ENCODE peak calls at places on chromosomes 12 and 14, in seven cellular contexts. L, F, X, D, O, A and K are unnamed samples.

GRCh38 chr14:23384364-23385080 is 7.7 kb downstream of the CMTM5 start:
- DNase-seq in A (no peak), X (peak; percentile 53), D (no peak), O (no peak), F (no peak), L (no peak), K (no peak)

GRCh38 chr12:23361971-23362370 is 587.5 kb downstream of the SOX5 start:
- DNase-seq in L (no peak), A (peak; percentile 14), F (no peak), D (no peak), O (no peak), X (no peak), K (no peak)

GRCh38 chr12:12349711-12350665 is at the start of gene MANSC1:
- DNase-seq in L (peak; percentile 28), A (peak; percentile 82), O (peak; percentile 82), D (peak; percentile 43), X (peak; percentile 63), F (peak; percentile 84), K (peak; percentile 49)

GRCh38 chr12:123063535-123063934 is 83.1 kb downstream of the ARL6IP4 start:
- DNase-seq in L (peak; percentile 28), X (no peak), F (peak; percentile 84), A (peak; percentile 84), D (peak; percentile 54), O (peak; percentile 73), K (peak; percentile 33)

GRCh38 chr12:42322567-42322966 is 3.3 kb downstream of the ZCRB1 start:
- DNase-seq in O (no peak), L (no peak), A (no peak), F (no peak), X (no peak), D (no peak), K (no peak)

GRCh38 chr14:24372701-24373416 is 4.9 kb downstream of the NFATC4 start:
- DNase-seq in D (no peak), O (no peak), L (no peak), A (no peak), F (no peak), X (no peak), K (no peak)

GRCh38 chr14:104926619-104927431 is 2.1 kb downstream of the PLD4 start:
- DNase-seq in A (no peak), O (no peak), D (no peak), F (no peak), X (no peak), L (no peak), K (no peak)

GRCh38 chr14:71354801-71355200 is 447.5 kb downstream of the PCNX1 start:
- DNase-seq in L (peak; percentile 33), D (no peak), F (no peak), O (no peak), X (no peak), A (peak; percentile 81), K (peak; percentile 8)

GRCh38 chr12:76080729-76081415 is 3.6 kb downstream of the NAP1L1 start:
- DNase-seq in X (no peak), A (peak; percentile 77), L (no peak), D (peak; percentile 60), F (no peak), O (no peak), K (no peak)

GRCh38 chr12:115423546-115423987 is 739.6 kb upstream of the TBX3 start:
- DNase-seq in F (no peak), D (peak; percentile 38), X (no peak), O (no peak), A (no peak), L (no peak), K (no peak)

GRCh38 chr12:27436029-27436428 is 10.5 kb upstream of the SMCO2 start:
- DNase-seq in D (no peak), F (peak; percentile 70), X (no peak), O (peak; percentile 45), A (peak; percentile 76), L (no peak), K (no peak)

DNA sequence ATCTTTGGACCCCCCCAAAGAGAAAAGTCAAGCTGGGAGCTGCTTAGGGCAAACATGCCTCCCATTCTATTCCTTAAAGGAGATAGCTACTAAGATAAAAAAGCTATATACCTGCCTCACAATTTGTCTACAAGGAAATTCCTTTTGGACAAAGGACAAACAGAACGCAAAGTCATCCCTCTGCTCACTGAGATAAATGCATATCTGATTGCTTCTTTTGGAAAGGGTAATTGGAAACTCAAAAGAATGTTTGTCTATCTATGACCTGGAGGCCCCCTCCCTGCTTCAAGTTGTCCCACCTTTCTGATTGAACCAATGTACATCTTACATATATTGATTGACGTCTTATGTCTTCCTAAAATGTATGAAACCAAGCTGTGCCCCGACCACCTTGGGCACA is 80.9 kb upstream of the FUT8 start:
- DNase-seq in X (no peak), F (no peak), A (no peak), D (no peak), O (no peak), L (no peak), K (no peak)
- H4K8ac ChIP-seq in X (no peak overlapping the region), F (no peak overlapping the region), A (no peak overlapping the region), D (no peak overlapping the region), O (no peak overlapping the region), L (no peak overlapping the region), K (no peak overlapping the region)

GRCh38 chr12:6089041-6089823 is 35.2 kb downstream of the VWF start:
- DNase-seq in X (peak; percentile 16), O (no peak), F (peak; percentile 71), D (no peak), L (peak; percentile 52), A (peak; percentile 75), K (no peak)
- H3K9ac ChIP-seq in X (no peak overlapping the region), O (no peak overlapping the region), F (no peak overlapping the region), D (no peak overlapping the region), L (no peak overlapping the region), A (no peak overlapping the region), K (no peak overlapping the region)

DNA sequence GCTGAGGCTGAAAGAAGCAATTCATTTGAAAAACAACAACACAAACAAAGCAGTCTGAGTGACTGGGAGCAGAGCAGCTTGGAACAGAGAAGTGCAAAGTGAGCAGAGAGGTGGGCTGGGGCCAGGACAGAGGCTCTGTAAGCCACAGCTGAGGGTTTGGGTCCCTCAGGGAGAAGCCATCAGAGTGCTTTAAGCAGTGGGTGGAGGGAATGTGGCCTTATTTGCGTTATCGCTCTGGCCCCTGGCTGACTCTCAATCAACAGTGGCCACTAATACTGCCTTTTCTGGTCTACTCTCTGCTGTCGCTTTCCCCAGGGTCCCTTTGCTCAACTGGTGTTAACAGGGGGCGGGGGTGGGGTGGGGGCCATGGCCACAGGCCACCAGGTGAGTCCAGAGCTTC is 44.2 kb downstream of the IRF2BPL start:
- DNase-seq in F (no peak), A (no peak), O (peak; percentile 47), X (no peak), L (no peak), D (no peak), K (no peak)
- H3K4me2 ChIP-seq in F (no peak overlapping the region), A (no peak overlapping the region), O (no peak overlapping the region), X (no peak overlapping the region), L (no peak overlapping the region), D (no peak overlapping the region), K (no peak overlapping the region)

GRCh38 chr14:95066427-95066986 is 90.8 kb downstream of the DICER1 start:
- DNase-seq in L (no peak), D (no peak), X (no peak), F (no peak), O (no peak), A (no peak), K (no peak)
- H4K8ac ChIP-seq in L (no peak overlapping the region), D (no peak overlapping the region), X (no peak overlapping the region), F (peak overlapping the region; percentile 28), O (no peak overlapping the region), A (no peak overlapping the region), K (no peak overlapping the region)

GRCh38 chr12:132518354-132518992 is 28.5 kb downstream of the FBRSL1 start:
- DNase-seq in A (no peak), D (no peak), F (no peak), O (no peak), X (no peak), L (no peak), K (no peak)
- H3K9ac ChIP-seq in A (no peak overlapping the region), D (no peak overlapping the region), F (no peak overlapping the region), O (no peak overlapping the region), X (no peak overlapping the region), L (no peak overlapping the region), K (peak overlapping the region; percentile 32)

DNA sequence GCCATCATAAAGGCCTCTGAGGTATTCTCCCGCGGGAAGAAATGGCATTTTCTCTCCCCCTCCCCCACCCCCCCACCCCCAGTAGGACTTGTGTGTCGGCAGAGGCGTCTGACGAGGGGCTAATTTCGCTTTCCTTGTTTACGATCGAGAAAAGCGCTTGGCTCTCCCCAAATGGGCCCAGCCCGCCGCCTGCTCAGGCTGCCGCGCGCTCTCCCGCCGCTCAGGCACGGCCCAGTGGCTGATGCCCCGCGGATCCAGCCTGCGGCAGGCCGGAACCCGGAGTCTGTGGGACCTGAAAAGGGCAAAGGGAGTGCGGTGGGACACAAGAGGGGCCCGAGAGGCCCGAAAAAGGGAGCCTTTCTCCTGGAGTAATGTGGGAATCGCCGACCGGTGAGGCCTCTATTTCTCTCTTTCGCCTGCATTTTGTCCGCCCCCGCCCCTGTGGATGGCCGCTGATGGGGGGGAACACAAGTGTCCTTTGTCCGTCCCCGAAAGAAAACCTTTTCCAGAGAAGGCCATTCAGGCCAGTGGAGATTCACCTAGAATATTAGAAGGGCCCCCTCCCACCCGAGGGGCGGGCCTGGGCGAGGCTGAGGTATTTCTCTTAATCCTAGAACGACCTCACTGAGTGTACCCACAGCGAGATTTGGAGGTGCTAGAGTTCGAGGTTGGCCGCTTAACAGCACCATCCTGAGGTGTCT is 9.0 kb upstream of the HOXC6 start:
- DNase-seq in A (peak; percentile 53), L (no peak), O (peak; percentile 68), D (peak; percentile 72), X (no peak), F (peak; percentile 74), K (no peak)
- H3K4me2 ChIP-seq in A (peak overlapping the region; percentile 3), L (no peak overlapping the region), O (peak overlapping the region; percentile 59), D (peak overlapping the region; percentile 93), X (peak overlapping the region; percentile 33), F (peak overlapping the region; percentile 28), K (no peak overlapping the region)

GRCh38 chr14:58789756-58790155 is 152.0 kb downstream of the DACT1 start:
- DNase-seq in D (no peak), F (no peak), O (no peak), X (no peak), L (no peak), A (no peak), K (no peak)
- H4K8ac ChIP-seq in D (no peak overlapping the region), F (no peak overlapping the region), O (no peak overlapping the region), X (no peak overlapping the region), L (no peak overlapping the region), A (peak overlapping the region; percentile 31), K (no peak overlapping the region)